ENCODE peak calls at places on chromosomes 13 and 19, in seven cellular contexts. Y is uterus, C is lower leg skin, D is esophagus squamous epithelium, Z is gastrocnemius medialis, B is stomach, F is body of pancreas. M is an unnamed sample.

GRCh38 chr13:91572944-91573535 is 174.6 kb downstream of the GPC5 start:
- DNase-seq in Y (no peak), C (no peak), D (no peak), Z (no peak), B (no peak), F (no peak), M (no peak)

GRCh38 chr19:55593096-55593772 is 6.1 kb downstream of the FIZ1 start:
- DNase-seq in Y (no peak), C (no peak), D (no peak), Z (no peak), B (no peak), F (no peak), M (no peak)

GRCh38 chr19:4910594-4911273 is 1.4 kb downstream of the UHRF1 start:
- DNase-seq in Y (no peak), C (no peak), D (no peak), Z (no peak), B (no peak), F (no peak), M (no peak)

GRCh38 chr13:62193919-62194318 is 778.3 kb upstream of the PCDH20 start:
- DNase-seq in Y (no peak), C (no peak), D (no peak), Z (no peak), B (no peak), F (no peak), M (no peak)

GRCh38 chr13:111385182-111385857 is 64.9 kb downstream of the TEX29 start:
- DNase-seq in Y (no peak), C (no peak), D (no peak), Z (no peak), B (peak; percentile 10), F (no peak), M (no peak)

GRCh38 chr19:34232566-34233481 is 21.5 kb upstream of the GARRE1 start:
- DNase-seq in Y (peak; percentile 30), C (peak; percentile 39), D (no peak), Z (no peak), B (no peak), F (peak; percentile 56), M (no peak)

GRCh38 chr13:110010433-110011135 is 224.2 kb upstream of the IRS2 start:
- DNase-seq in Y (no peak), C (no peak), D (no peak), Z (no peak), B (no peak), F (no peak), M (no peak)

GRCh38 chr13:83121904-83122303 is 760.4 kb downstream of the SLITRK1 start:
- DNase-seq in Y (no peak), C (no peak), D (no peak), Z (no peak), B (no peak), F (no peak), M (no peak)

GRCh38 chr13:80497007-80497406 is 156.1 kb upstream of the SPRY2 start:
- DNase-seq in Y (no peak), C (no peak), D (no peak), Z (no peak), B (no peak), F (peak; percentile 13), M (no peak)

GRCh38 chr19:13039211-13039789 is 44.0 kb downstream of the NFIX start:
- DNase-seq in Y (no peak), C (no peak), D (no peak), Z (no peak), B (no peak), F (no peak), M (no peak)

GRCh38 chr13:49315036-49315565 is 67.4 kb downstream of the CDADC1 start:
- DNase-seq in Y (no peak), C (no peak), D (no peak), Z (no peak), B (no peak), F (no peak), M (no peak)

GRCh38 chr13:23899555-23899954 is 2.3 kb upstream of the C1QTNF9B start:
- DNase-seq in Y (no peak), C (no peak), D (no peak), Z (no peak), B (no peak), F (no peak), M (peak; percentile 72)

GRCh38 chr19:6753178-6754031 is 13.8 kb downstream of the SH2D3A start:
- DNase-seq in Y (peak; percentile 83), C (peak; percentile 73), D (peak; percentile 41), Z (peak; percentile 87), B (peak; percentile 87), F (peak; percentile 64), M (peak; percentile 93)
- TF ChIP-seq POLR2A in Y (no peak), C (no peak), D (no peak), Z (no peak), B (no peak), F (no peak), M (peak; percentile 32)

GRCh38 chr19:52897149-52897935 is at the start of gene ZNF320:
- DNase-seq in Y (peak; percentile 98), C (peak; percentile 96), D (peak; percentile 72), Z (peak; percentile 93), B (peak; percentile 98), F (peak; percentile 97), M (peak; percentile 96)
- TF ChIP-seq POLR2A in Y (peak; percentile 57), C (no peak), D (peak; percentile 65), Z (peak; percentile 53), B (peak; percentile 25), F (peak; percentile 87), M (peak; percentile 88)

GRCh38 chr13:99293178-99293577 is 14.0 kb downstream of the GPR183 start:
- DNase-seq in Y (no peak), C (no peak), D (no peak), Z (no peak), B (no peak), F (no peak), M (no peak)
- TF ChIP-seq POLR2A in Y (no peak), C (no peak), D (no peak), Z (no peak), B (no peak), F (no peak), M (no peak)

GRCh38 chr19:50792852-50793250 is 2.6 kb downstream of the ACP4 start:
- DNase-seq in Y (no peak), C (no peak), D (no peak), Z (no peak), B (no peak), F (no peak), M (no peak)

GRCh38 chr19:50792246-50792851 is 2.1 kb downstream of the ACP4 start:
- DNase-seq in Y (no peak), C (no peak), D (no peak), Z (no peak), B (no peak), F (no peak), M (no peak)

GRCh38 chr19:50794778-50795664 is 4.8 kb downstream of the ACP4 start:
- DNase-seq in Y (no peak), C (no peak), D (no peak), Z (no peak), B (no peak), F (peak; percentile 36), M (no peak)

GRCh38 chr19:50794074-50794777 is 4.0 kb downstream of the ACP4 start:
- DNase-seq in Y (no peak), C (no peak), D (no peak), Z (no peak), B (no peak), F (peak; percentile 69), M (no peak)

GRCh38 chr19:50793558-50794065 is 3.4 kb downstream of the ACP4 start:
- DNase-seq in Y (no peak), C (no peak), D (no peak), Z (no peak), B (no peak), F (no peak), M (no peak)
- TF ChIP-seq POLR2A in Y (no peak), C (no peak), D (no peak), Z (no peak), B (no peak), F (no peak), M (no peak)

DNA sequence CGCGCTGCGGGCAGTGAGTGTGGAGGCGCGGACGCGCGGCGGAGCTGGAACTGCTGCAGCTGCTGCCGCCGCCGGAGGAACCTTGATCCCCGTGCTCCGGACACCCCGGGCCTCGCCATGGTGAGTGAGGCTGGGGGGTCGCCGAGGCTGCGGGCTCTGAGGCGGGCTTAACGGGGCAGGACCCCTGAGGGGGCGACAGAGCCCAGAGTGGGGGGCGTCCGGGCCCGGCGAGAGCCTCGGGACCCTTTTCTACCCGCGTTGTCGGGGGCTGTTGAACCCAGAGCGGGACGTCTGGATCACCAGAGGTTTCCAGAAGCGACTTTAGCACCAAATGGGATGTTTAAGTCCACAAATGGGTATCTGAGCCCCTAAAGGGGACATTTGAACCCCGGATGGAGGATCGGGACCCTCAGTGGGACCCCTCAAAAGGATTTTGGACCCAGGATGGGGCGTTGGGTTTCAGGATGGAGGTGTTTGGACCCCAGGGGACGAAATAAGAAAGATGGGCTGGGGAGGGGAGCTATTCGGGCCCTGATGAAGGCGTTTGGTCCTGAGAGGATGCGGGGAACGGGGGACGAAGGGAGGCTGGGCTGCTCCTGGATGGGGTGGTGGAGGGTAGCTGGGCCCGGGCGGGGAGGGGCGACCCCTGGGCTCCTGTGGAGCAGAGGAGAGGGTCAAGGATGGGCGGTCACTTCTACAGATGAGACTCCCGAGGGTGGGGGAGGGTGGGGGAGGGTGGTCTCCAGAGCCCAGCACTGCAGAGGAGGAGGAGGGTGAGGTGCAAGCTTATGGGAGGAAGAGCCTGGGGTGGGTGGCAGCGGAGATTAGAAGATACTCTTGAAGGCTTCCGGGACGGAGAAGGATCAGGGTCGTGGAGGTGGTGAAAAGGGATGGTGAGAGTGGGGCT is at the start of gene CALM3:
- DNase-seq in Y (no peak), C (no peak), D (no peak), Z (no peak), B (no peak), F (no peak), M (peak; percentile 52)
- TF ChIP-seq POLR2A in Y (peak; percentile 81), C (no peak), D (peak; percentile 92), Z (peak; percentile 83), B (no peak), F (peak; percentile 90), M (peak; percentile 73)

M was measured in erythroblast.